ENCODE peak calls at places on chromosomes 5 and 9, in four cellular contexts. One of them, this sample, is unnamed.

GRCh38 chr9:77488439-77489126 is 159.5 kb downstream of the GNA14 start:
- DNase-seq in CD8-positive, alpha-beta T cell: no peak
- DNase-seq in stomach: no peak
- DNase-seq in cardiac muscle cell: peak; percentile 18
- DNase-seq in this sample: no peak

GRCh38 chr5:96896285-96896711 is 20.0 kb downstream of the ERAP2 start:
- DNase-seq in stomach: no peak
- DNase-seq in CD8-positive, alpha-beta T cell: peak; percentile 38
- DNase-seq in cardiac muscle cell: no peak
- DNase-seq in this sample: no peak

GRCh38 chr5:126754609-126755008 is 22.3 kb upstream of the LMNB1 start:
- DNase-seq in stomach: no peak
- DNase-seq in CD8-positive, alpha-beta T cell: no peak
- DNase-seq in cardiac muscle cell: no peak
- DNase-seq in this sample: no peak

GRCh38 chr5:109739741-109740140 is 50.0 kb downstream of the MAN2A1 start:
- DNase-seq in cardiac muscle cell: peak; percentile 36
- DNase-seq in CD8-positive, alpha-beta T cell: no peak
- DNase-seq in stomach: no peak
- DNase-seq in this sample: no peak

GRCh38 chr5:83374547-83374946 is 97.0 kb upstream of the VCAN start:
- DNase-seq in CD8-positive, alpha-beta T cell: no peak
- DNase-seq in stomach: no peak
- DNase-seq in cardiac muscle cell: no peak
- DNase-seq in this sample: no peak

GRCh38 chr9:105187781-105188180 is 56.7 kb upstream of the SLC44A1 start:
- DNase-seq in cardiac muscle cell: no peak
- DNase-seq in stomach: no peak
- DNase-seq in CD8-positive, alpha-beta T cell: no peak
- DNase-seq in this sample: no peak

GRCh38 chr5:142322747-142323479 is 1.9 kb downstream of the SPRY4 start:
- DNase-seq in cardiac muscle cell: no peak
- DNase-seq in CD8-positive, alpha-beta T cell: no peak
- DNase-seq in stomach: no peak
- DNase-seq in this sample: no peak

GRCh38 chr5:172872997-172873491 is 39.0 kb downstream of the ERGIC1 start:
- DNase-seq in CD8-positive, alpha-beta T cell: no peak
- DNase-seq in stomach: no peak
- DNase-seq in cardiac muscle cell: peak; percentile 79
- DNase-seq in this sample: peak; percentile 76

GRCh38 chr5:38556599-38557308 is at the start of gene LIFR:
- DNase-seq in cardiac muscle cell: peak; percentile 92
- DNase-seq in CD8-positive, alpha-beta T cell: peak; percentile 14
- DNase-seq in stomach: peak; percentile 86
- DNase-seq in this sample: peak; percentile 89

GRCh38 chr9:79572032-79572890 is 496 bp downstream of the TLE4 start:
- DNase-seq in cardiac muscle cell: peak; percentile 86
- DNase-seq in CD8-positive, alpha-beta T cell: peak; percentile 48
- DNase-seq in stomach: peak; percentile 59
- DNase-seq in this sample: peak; percentile 56

GRCh38 chr5:55502759-55503158 is 32.0 kb downstream of the PLPP1 start:
- DNase-seq in cardiac muscle cell: no peak
- DNase-seq in CD8-positive, alpha-beta T cell: no peak
- DNase-seq in stomach: no peak
- DNase-seq in this sample: no peak

GRCh38 chr9:134321571-134321930 is 4.7 kb upstream of the RXRA start:
- DNase-seq in CD8-positive, alpha-beta T cell: no peak
- DNase-seq in cardiac muscle cell: no peak
- DNase-seq in stomach: no peak
- DNase-seq in this sample: no peak